ENCODE peak calls at places on chromosome 19, in eight cellular contexts. S is mucosa of descending colon, R is SK-N-SH, Q is K562, H is epithelial cell of proximal tubule, P is heart left ventricle, U is astrocyte of the spinal cord, X is astrocyte of the cerebellum. Z is an unnamed sample.

GRCh38 chr19:5210556-5210955 is 130.1 kb downstream of the PTPRS start:
- DNase-seq in S (no peak), R (no peak), Q (no peak), H (no peak), P (no peak), U (no peak), X (no peak), Z (no peak)

GRCh38 chr19:5705552-5705951 is 14.4 kb downstream of the LONP1 start:
- DNase-seq in S (no peak), R (peak), Q (no peak), H (no peak), P (no peak), U (no peak), X (no peak), Z (no peak)

GRCh38 chr19:29467824-29468401 is 57.9 kb upstream of the VSTM2B start:
- DNase-seq in S (no peak), R (peak), Q (peak), H (no peak), P (no peak), U (no peak), X (no peak), Z (peak)

GRCh38 chr19:3818479-3818878 is 32.3 kb upstream of the MATK start:
- DNase-seq in S (no peak), R (no peak), Q (no peak), H (no peak), P (no peak), U (peak), X (no peak), Z (no peak)

GRCh38 chr19:51161266-51161665 is 19.2 kb downstream of the SIGLEC7 start:
- DNase-seq in S (no peak), R (no peak), Q (no peak), H (no peak), P (no peak), U (no peak), X (no peak), Z (no peak)

GRCh38 chr19:36215276-36216171 is 618 bp downstream of the ZNF146 start:
- DNase-seq in S (no peak), R (peak), Q (peak), H (no peak), P (no peak), U (peak), X (no peak), Z (no peak)

GRCh38 chr19:18157465-18158063 is 4.6 kb downstream of the PIK3R2 start:
- DNase-seq in S (peak), R (peak), Q (no peak), H (no peak), P (no peak), U (no peak), X (no peak), Z (peak)

GRCh38 chr19:56106397-56106849 is 14.7 kb downstream of the ZNF787 start:
- DNase-seq in S (peak), R (no peak), Q (no peak), H (no peak), P (no peak), U (no peak), X (no peak), Z (no peak)

GRCh38 chr19:35736913-35737886 is 5.1 kb downstream of the IGFLR1 start:
- DNase-seq in S (no peak), R (no peak), Q (peak), H (no peak), P (no peak), U (no peak), X (no peak), Z (no peak)

GRCh38 chr19:48683349-48683748 is 10.5 kb upstream of the NTN5 start:
- DNase-seq in S (no peak), R (no peak), Q (no peak), H (no peak), P (peak), U (peak), X (no peak), Z (no peak)

GRCh38 chr19:33064778-33065550 is at the start of gene RHPN2:
- DNase-seq in S (peak), R (peak), Q (peak), H (no peak), P (peak), U (peak), X (no peak), Z (peak)

GRCh38 chr19:2543463-2544442 is 67.8 kb downstream of the GADD45B start:
- DNase-seq in S (peak), R (peak), Q (peak), H (peak), P (peak), U (peak), X (peak), Z (peak)

GRCh38 chr19:947707-948533 is 22.1 kb downstream of the ARID3A start:
- DNase-seq in S (peak), R (no peak), Q (no peak), H (no peak), P (peak), U (no peak), X (no peak), Z (no peak)

GRCh38 chr19:2381151-2381822 is 21.2 kb downstream of the TMPRSS9 start:
- DNase-seq in S (no peak), R (no peak), Q (no peak), H (no peak), P (no peak), U (peak), X (no peak), Z (no peak)

GRCh38 chr19:48332662-48333466 is 7.5 kb downstream of the EMP3 start:
- DNase-seq in S (peak), R (peak), Q (peak), H (peak), P (peak), U (peak), X (peak), Z (peak)

GRCh38 chr19:55407625-55408319 is at the start of gene UBE2S:
- DNase-seq in S (peak), R (peak), Q (peak), H (peak), P (peak), U (peak), X (peak), Z (peak)

GRCh38 chr19:17948474-17948966 is 15.7 kb downstream of the CCDC124 start:
- DNase-seq in S (no peak), R (no peak), Q (no peak), H (no peak), P (no peak), U (no peak), X (no peak), Z (no peak)

GRCh38 chr19:19064811-19065745 is 1.3 kb downstream of the SLC25A42 start:
- DNase-seq in S (peak), R (peak), Q (peak), H (no peak), P (peak), U (no peak), X (no peak), Z (peak)

GRCh38 chr19:14149509-14149994 is 13.2 kb upstream of the ASF1B start:
- DNase-seq in S (peak), R (peak), Q (no peak), H (no peak), P (peak), U (peak), X (no peak), Z (no peak)
- H3K4me3 ChIP-seq in S (no peak), R (no peak), Q (no peak), H (no peak), P (peak), U (no peak), X (no peak), Z (no peak)

DNA sequence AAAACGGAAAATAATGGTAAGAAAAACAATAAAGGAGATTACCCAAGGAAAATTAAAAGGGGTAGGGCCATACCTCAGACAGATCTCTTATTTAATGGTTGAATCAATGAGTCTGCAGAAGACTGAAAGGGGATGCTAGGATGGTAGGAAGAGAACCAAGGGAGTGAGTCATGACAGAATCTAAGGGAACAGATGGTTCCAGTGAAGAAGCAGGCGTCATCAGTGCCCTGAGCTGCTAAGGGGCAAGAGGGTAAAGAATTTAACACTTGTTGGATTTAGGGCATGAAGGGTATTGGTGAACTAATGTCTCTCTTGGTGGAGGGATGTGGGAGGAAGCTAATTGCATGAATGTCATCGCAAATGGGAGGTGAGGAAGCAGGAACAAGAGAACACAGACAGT is 329.2 kb upstream of the TSHZ3 start:
- DNase-seq in S (no peak), R (no peak), Q (no peak), H (no peak), P (no peak), U (no peak), X (no peak), Z (no peak)
- TF ChIP-seq CTCF in S (no peak), R (no peak), Q (no peak), H (no peak), P (no peak), U (no peak), X (no peak), Z (no peak)

GRCh38 chr19:9912551-9913236 is 23.6 kb downstream of the OLFM2 start:
- DNase-seq in S (no peak), R (peak), Q (no peak), H (no peak), P (no peak), U (no peak), X (no peak), Z (no peak)

GRCh38 chr19:9910625-9911024 is 25.7 kb downstream of the OLFM2 start:
- DNase-seq in S (no peak), R (no peak), Q (no peak), H (no peak), P (no peak), U (no peak), X (no peak), Z (no peak)

GRCh38 chr19:9913237-9914000 is 22.9 kb downstream of the OLFM2 start:
- DNase-seq in S (no peak), R (peak), Q (peak), H (no peak), P (no peak), U (no peak), X (no peak), Z (peak)

GRCh38 chr19:9909251-9909650 is 27.1 kb downstream of the OLFM2 start:
- DNase-seq in S (no peak), R (no peak), Q (no peak), H (no peak), P (no peak), U (no peak), X (no peak), Z (no peak)

GRCh38 chr19:9911524-9911923 is 24.8 kb downstream of the OLFM2 start:
- DNase-seq in S (no peak), R (no peak), Q (no peak), H (no peak), P (no peak), U (no peak), X (no peak), Z (no peak)
- H3K4me3 ChIP-seq in S (no peak), R (no peak), Q (no peak), H (no peak), P (no peak), U (no peak), X (no peak), Z (no peak)

GRCh38 chr19:39205449-39205764 is 1.3 kb upstream of the SYCN start:
- DNase-seq in S (no peak), R (no peak), Q (no peak), H (no peak), P (no peak), U (no peak), X (no peak), Z (no peak)

GRCh38 chr19:39207293-39207836 is 3.3 kb upstream of the SYCN start:
- DNase-seq in S (no peak), R (no peak), Q (no peak), H (no peak), P (no peak), U (no peak), X (no peak), Z (no peak)

GRCh38 chr19:39209196-39209595 is 5.1 kb upstream of the SYCN start:
- DNase-seq in S (no peak), R (no peak), Q (no peak), H (no peak), P (no peak), U (no peak), X (no peak), Z (no peak)

GRCh38 chr19:39206122-39206521 is 2.1 kb upstream of the SYCN start:
- DNase-seq in S (no peak), R (no peak), Q (no peak), H (no peak), P (no peak), U (no peak), X (no peak), Z (no peak)

DNA sequence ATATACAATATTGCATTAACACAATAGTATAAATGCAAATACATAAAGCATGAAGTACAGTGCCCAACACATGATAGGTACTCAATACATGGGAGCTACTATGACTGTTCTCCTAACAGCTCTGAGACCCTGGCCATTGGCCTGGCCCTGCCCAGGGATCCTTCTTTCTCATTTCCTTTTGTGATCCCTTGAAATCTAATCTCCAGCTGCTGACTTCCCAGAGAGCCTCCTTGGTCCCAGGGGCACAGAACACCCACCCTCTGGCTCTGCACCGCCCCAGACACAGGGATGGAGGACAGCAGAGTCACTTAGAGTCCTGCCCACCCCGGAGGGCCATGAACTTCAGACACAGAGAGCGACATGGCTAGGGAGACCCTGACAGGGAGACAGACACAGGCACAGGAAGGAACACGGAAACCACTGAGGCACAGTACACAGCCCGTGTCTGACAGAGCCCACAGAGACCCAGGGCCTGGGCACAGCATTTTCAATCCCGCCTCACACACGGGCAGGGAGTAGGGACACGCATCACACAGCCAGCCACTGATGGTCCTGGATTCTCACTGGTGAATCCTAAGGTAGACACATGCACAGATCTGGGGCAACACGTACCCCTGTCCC is 4.2 kb upstream of the SYCN start:
- DNase-seq in S (no peak), R (no peak), Q (no peak), H (no peak), P (no peak), U (no peak), X (no peak), Z (no peak)
- TF ChIP-seq CTCF in S (no peak), R (no peak), Q (no peak), H (no peak), P (no peak), U (no peak), X (no peak), Z (no peak)

GRCh38 chr19:13014101-13014920 is 19.0 kb downstream of the NFIX start:
- DNase-seq in S (no peak), R (no peak), Q (no peak), H (no peak), P (no peak), U (no peak), X (no peak), Z (peak)

GRCh38 chr19:13014921-13015280 is 19.6 kb downstream of the NFIX start:
- DNase-seq in S (no peak), R (no peak), Q (no peak), H (no peak), P (no peak), U (no peak), X (no peak), Z (no peak)

GRCh38 chr19:13016245-13016627 is 21.0 kb downstream of the NFIX start:
- DNase-seq in S (no peak), R (no peak), Q (no peak), H (no peak), P (no peak), U (no peak), X (no peak), Z (no peak)

GRCh38 chr19:13016628-13017305 is 21.5 kb downstream of the NFIX start:
- DNase-seq in S (no peak), R (no peak), Q (peak), H (no peak), P (no peak), U (no peak), X (no peak), Z (peak)

DNA sequence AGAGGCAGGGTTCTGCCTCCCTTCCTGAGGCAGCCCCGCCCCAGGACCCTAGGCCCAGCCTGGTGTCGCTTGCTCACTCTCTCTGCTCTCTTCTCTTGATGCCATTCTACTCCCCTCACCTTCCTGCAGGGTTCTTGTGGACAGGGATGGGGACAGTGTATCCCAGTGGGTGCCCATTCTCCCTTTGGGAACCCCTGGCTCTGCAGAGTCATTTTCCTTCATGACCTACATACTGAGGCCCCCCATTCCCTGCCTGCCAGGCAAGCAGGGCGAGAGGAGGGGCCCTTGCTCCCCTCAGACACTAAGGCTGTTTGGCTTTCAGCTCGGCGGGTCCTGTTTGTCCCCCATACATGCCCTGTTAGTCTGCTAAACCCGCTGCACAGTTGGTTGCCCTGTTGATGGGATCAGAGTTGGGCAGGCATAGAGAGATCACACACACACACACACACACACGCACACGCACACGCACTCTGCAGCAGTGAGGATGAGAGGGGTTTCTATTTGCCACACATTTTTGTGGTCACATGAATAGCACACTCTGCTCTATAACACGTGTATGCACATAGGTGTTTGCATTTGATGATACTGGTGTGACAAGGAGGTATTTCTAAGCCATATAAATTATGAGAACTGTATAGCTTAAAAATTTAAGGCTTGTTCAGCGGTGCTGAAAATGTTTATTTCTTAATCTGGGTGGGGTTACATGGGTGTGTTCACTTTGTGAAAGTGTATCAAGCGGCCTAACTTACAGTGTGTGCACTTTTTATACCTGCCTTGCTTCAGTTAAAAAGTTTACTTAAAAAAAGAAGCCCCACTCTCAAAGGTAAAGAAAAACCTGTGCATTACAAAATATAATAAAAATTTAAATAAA is 20.3 kb downstream of the NFIX start:
- DNase-seq in S (no peak), R (no peak), Q (no peak), H (no peak), P (no peak), U (no peak), X (no peak), Z (peak)
- H3K4me3 ChIP-seq in S (no peak), R (no peak), Q (no peak), H (no peak), P (no peak), U (no peak), X (no peak), Z (no peak)